ENCODE peak calls at places on chromosomes 6 and 20, in four cellular contexts. One of them, this sample, is unnamed.

GRCh38 chr6:82775361-82775760 is 290.3 kb downstream of the UBE3D start:
- DNase-seq in HepG2: no peak
- DNase-seq in HCT116: no peak
- DNase-seq in K562: no peak
- DNase-seq in this sample: no peak

GRCh38 chr6:125549202-125549884 is 200.1 kb upstream of the HEY2 start:
- DNase-seq in HepG2: no peak
- DNase-seq in HCT116: no peak
- DNase-seq in K562: no peak
- DNase-seq in this sample: no peak

GRCh38 chr20:51610111-51610510 is 67.6 kb upstream of the NFATC2 start:
- DNase-seq in HepG2: no peak
- DNase-seq in HCT116: no peak
- DNase-seq in K562: no peak
- DNase-seq in this sample: no peak

GRCh38 chr6:141562181-141562800 is 570.4 kb upstream of the GJE1 start:
- DNase-seq in HepG2: no peak
- DNase-seq in HCT116: no peak
- DNase-seq in K562: peak
- DNase-seq in this sample: no peak

GRCh38 chr20:44692932-44693476 is 22.2 kb upstream of the CCN5 start:
- DNase-seq in HepG2: peak
- DNase-seq in HCT116: peak
- DNase-seq in K562: no peak
- DNase-seq in this sample: peak

GRCh38 chr6:3370361-3371221 is 86.3 kb downstream of the SLC22A23 start:
- DNase-seq in HepG2: peak
- DNase-seq in HCT116: no peak
- DNase-seq in K562: no peak
- DNase-seq in this sample: no peak

GRCh38 chr20:24588725-24589340 is 119.4 kb downstream of the SYNDIG1 start:
- DNase-seq in HepG2: no peak
- DNase-seq in HCT116: no peak
- DNase-seq in K562: no peak
- DNase-seq in this sample: no peak

GRCh38 chr6:2197177-2197671 is 48.2 kb downstream of the GMDS start:
- DNase-seq in HepG2: no peak
- DNase-seq in HCT116: peak
- DNase-seq in K562: no peak
- DNase-seq in this sample: no peak

GRCh38 chr6:134630468-134631180 is 312.7 kb upstream of the SGK1 start:
- DNase-seq in HepG2: no peak
- DNase-seq in HCT116: no peak
- DNase-seq in K562: no peak
- DNase-seq in this sample: no peak

GRCh38 chr6:139743629-139744028 is 369.2 kb upstream of the CITED2 start:
- DNase-seq in HepG2: peak
- DNase-seq in HCT116: peak
- DNase-seq in K562: no peak
- DNase-seq in this sample: peak

GRCh38 chr6:121896363-121896762 is 460.9 kb downstream of the GJA1 start:
- DNase-seq in HepG2: no peak
- DNase-seq in HCT116: no peak
- DNase-seq in K562: no peak
- DNase-seq in this sample: no peak

GRCh38 chr20:33915726-33916331 is 77.9 kb upstream of the RALY start:
- DNase-seq in HepG2: peak
- DNase-seq in HCT116: peak
- DNase-seq in K562: peak
- DNase-seq in this sample: peak

GRCh38 chr20:18847226-18847625 is 33.6 kb downstream of the SCP2D1 start:
- DNase-seq in HepG2: no peak
- DNase-seq in HCT116: no peak
- DNase-seq in K562: no peak
- DNase-seq in this sample: no peak

GRCh38 chr6:167910007-167910406 is 83.3 kb downstream of the AFDN start:
- DNase-seq in HepG2: no peak
- DNase-seq in HCT116: no peak
- DNase-seq in K562: no peak
- DNase-seq in this sample: no peak

GRCh38 chr6:33633462-33634158 is 12.5 kb downstream of the ITPR3 start:
- DNase-seq in HepG2: no peak
- DNase-seq in HCT116: no peak
- DNase-seq in K562: peak
- DNase-seq in this sample: no peak

GRCh38 chr6:8888468-8888867 is 453.1 kb upstream of the SLC35B3 start:
- DNase-seq in HepG2: peak
- DNase-seq in HCT116: peak
- DNase-seq in K562: peak
- DNase-seq in this sample: no peak

GRCh38 chr6:52639493-52639892 is 31.4 kb upstream of the TMEM14A start:
- DNase-seq in HepG2: no peak
- DNase-seq in HCT116: no peak
- DNase-seq in K562: no peak
- DNase-seq in this sample: no peak

GRCh38 chr6:108874470-108875160 is 26.4 kb downstream of the ARMC2 start:
- DNase-seq in HepG2: no peak
- DNase-seq in HCT116: no peak
- DNase-seq in K562: no peak
- DNase-seq in this sample: no peak

GRCh38 chr20:40578961-40579360 is 110.1 kb downstream of the MAFB start:
- DNase-seq in HepG2: no peak
- DNase-seq in HCT116: no peak
- DNase-seq in K562: no peak
- DNase-seq in this sample: no peak

GRCh38 chr6:75563032-75563431 is 38.6 kb upstream of the SENP6 start:
- DNase-seq in HepG2: peak
- DNase-seq in HCT116: peak
- DNase-seq in K562: peak
- DNase-seq in this sample: no peak

GRCh38 chr6:21914121-21914973 is 320.8 kb downstream of the SOX4 start:
- DNase-seq in HepG2: no peak
- DNase-seq in HCT116: no peak
- DNase-seq in K562: peak
- DNase-seq in this sample: no peak

GRCh38 chr20:52192296-52193007 is 873 bp upstream of the ZFP64 start:
- DNase-seq in HepG2: peak
- DNase-seq in HCT116: peak
- DNase-seq in K562: peak
- DNase-seq in this sample: peak

GRCh38 chr6:132058975-132059374 is 107.8 kb upstream of the CCN2 start:
- DNase-seq in HepG2: no peak
- DNase-seq in HCT116: no peak
- DNase-seq in K562: no peak
- DNase-seq in this sample: no peak

GRCh38 chr6:151679081-151679480 is 128.4 kb upstream of the ESR1 start:
- DNase-seq in HepG2: no peak
- DNase-seq in HCT116: no peak
- DNase-seq in K562: peak
- DNase-seq in this sample: no peak

GRCh38 chr20:41798926-41799502 is 180.8 kb upstream of the CHD6 start:
- DNase-seq in HepG2: no peak
- DNase-seq in HCT116: no peak
- DNase-seq in K562: no peak
- DNase-seq in this sample: no peak

GRCh38 chr6:140062042-140063041 is 687.9 kb upstream of the CITED2 start:
- DNase-seq in HepG2: no peak
- DNase-seq in HCT116: no peak
- DNase-seq in K562: no peak
- DNase-seq in this sample: no peak

GRCh38 chr6:110625883-110626282 is 149.5 kb upstream of the SLC22A16 start:
- DNase-seq in HepG2: no peak
- DNase-seq in HCT116: no peak
- DNase-seq in K562: peak
- DNase-seq in this sample: no peak

GRCh38 chr20:35776513-35777101 is 4.8 kb downstream of the PHF20 start:
- DNase-seq in HepG2: no peak
- DNase-seq in HCT116: no peak
- DNase-seq in K562: peak
- DNase-seq in this sample: no peak

GRCh38 chr6:4388675-4389074 is 253.3 kb upstream of the ECI2 start:
- DNase-seq in HepG2: no peak
- DNase-seq in HCT116: no peak
- DNase-seq in K562: peak
- DNase-seq in this sample: no peak

GRCh38 chr20:57713505-57713903 is 3.7 kb upstream of the PMEPA1 start:
- DNase-seq in HepG2: no peak
- DNase-seq in HCT116: no peak
- DNase-seq in K562: no peak
- DNase-seq in this sample: no peak

GRCh38 chr6:6193221-6193745 is 127.2 kb downstream of the F13A1 start:
- DNase-seq in HepG2: no peak
- DNase-seq in HCT116: no peak
- DNase-seq in K562: no peak
- DNase-seq in this sample: no peak

GRCh38 chr6:95572098-95572497 is 5.2 kb upstream of the MANEA start:
- DNase-seq in HepG2: no peak
- DNase-seq in HCT116: no peak
- DNase-seq in K562: peak
- DNase-seq in this sample: no peak

GRCh38 chr6:169723200-169723909 is 945 bp downstream of the PHF10 start:
- DNase-seq in HepG2: peak
- DNase-seq in HCT116: no peak
- DNase-seq in K562: peak
- DNase-seq in this sample: no peak
- TF ChIP-seq REST in HepG2: no peak
- TF ChIP-seq REST in HCT116: no peak
- TF ChIP-seq REST in K562: no peak
- TF ChIP-seq REST in this sample: no peak

DNA sequence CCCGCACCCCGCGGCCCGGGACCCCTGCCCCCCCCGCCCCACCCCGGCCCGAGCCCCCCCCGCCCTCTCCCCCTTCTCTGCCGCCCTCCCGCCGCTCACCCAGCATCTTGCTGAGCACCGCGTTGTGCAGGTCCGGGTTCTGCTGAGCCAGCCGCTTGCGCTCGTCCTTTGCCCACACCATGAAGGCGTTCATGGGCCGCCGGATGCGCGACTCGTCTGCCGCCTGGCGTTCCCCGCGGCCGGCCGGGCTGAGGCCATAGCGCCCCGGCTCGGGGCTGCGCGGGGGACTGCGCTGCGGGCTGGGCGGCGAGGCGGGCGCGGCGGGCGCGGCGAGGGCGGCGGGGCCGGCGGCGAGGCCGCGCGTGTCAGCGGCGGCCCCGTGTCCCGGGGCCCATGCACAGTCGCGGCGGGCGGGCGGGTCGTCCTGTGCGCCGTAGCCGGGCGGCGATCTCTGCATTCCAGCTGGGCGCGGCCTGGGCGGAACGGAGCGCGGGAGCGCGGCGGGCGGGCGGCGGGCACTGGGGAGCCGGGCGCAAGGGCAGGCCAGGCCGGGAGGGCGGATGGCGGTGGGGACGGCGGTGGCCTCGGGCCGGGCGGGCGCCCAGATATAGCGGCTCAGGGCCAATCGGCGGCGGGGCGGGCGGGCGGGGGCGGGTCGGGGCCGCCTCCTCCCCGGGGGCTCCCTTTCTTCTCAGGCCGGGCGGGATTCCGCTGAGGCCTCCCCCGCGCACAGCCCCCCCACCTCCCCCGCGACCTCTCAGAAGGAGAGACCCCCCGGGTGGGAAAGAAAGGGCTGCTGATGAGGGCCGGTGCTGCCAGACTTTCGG is at the start of gene SOX18:
- DNase-seq in HepG2: no peak
- DNase-seq in HCT116: no peak
- DNase-seq in K562: peak
- DNase-seq in this sample: no peak
- TF ChIP-seq SIN3A in HepG2: peak
- TF ChIP-seq SIN3A in HCT116: no peak
- TF ChIP-seq SIN3A in K562: peak
- TF ChIP-seq SIN3A in this sample: no peak

DNA sequence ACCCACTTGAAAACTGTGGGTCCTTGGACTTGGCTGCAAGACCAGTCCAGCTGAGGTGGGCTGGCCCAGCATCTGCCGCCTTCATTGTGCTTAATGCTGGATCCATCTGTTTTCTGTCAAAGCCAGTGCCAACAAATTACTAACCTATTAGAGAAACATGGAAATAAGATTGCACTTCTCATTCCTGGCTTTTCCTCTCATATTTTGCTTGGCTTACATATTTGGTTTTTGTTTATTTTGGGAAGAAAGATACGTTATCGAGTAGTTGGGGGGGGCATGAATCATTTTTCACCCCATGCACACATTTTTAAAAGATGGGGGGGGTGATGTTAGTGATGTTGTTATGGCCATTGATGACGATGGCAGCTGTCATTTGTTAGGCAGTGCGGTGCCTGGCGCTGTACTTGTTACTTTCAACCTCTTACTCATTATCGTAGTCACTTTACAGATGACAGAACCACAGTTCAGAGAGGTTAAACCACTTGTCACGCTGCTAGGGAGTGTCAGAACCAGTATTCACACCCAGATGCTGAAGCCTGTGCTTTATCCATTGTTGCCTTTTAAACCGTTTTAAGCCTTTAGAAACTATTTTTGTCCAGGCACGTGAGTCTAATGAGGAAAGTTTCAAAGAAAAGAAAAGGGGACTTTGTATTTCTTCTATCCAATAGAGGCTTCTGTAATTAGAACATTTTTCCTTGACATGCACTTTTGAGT is 180.0 kb downstream of the TMEM242 start:
- DNase-seq in HepG2: no peak
- DNase-seq in HCT116: no peak
- DNase-seq in K562: no peak
- DNase-seq in this sample: no peak
- TF ChIP-seq TCF7L2 in HepG2: no peak
- TF ChIP-seq TCF7L2 in HCT116: no peak
- TF ChIP-seq TCF7L2 in K562: no peak
- TF ChIP-seq TCF7L2 in this sample: no peak

DNA sequence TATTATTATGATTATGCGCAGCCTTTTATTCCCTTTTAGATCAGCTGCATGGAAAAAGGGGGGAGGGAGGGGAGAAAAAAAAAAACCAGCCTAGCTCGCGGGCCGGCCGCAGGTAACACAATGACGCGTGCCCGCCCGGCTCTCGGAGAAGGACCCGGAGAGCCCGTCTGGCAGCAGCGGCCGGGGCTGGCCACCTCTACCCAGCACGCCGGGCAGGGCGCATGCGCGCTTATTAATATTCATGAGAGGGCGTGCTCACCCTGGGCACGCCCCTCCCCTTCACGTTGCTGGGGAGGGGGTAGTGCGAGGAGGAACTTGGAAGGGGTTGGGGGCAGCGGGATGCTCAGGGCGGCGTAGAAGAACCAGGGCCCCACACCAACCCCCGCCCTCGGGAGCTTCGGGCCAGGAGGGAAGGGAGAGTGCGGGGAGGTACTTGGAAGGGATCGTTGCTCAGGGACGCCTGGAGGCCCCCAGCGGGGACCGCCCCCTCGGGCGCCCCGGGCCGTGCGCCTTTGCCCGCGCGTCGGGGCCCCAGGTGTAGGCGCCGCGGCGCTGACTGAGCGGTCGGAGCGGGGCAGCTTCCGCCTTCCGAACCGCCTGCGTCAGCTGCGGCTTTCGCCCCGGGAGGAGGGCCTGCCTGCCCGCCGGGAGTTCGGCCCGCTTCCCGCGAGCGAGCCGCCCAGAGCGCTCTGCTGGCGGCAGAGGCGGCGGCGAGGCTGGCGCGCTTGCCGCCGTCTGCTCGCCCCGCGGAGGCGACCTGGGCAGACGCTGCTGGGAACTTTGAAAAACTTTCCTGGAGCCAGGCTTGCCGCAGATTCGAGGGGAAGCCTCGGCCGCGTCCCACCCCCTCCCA is at the start of gene JAG1:
- DNase-seq in HepG2: peak
- DNase-seq in HCT116: peak
- DNase-seq in K562: peak
- DNase-seq in this sample: peak
- TF ChIP-seq REST in HepG2: peak
- TF ChIP-seq REST in HCT116: no peak
- TF ChIP-seq REST in K562: no peak
- TF ChIP-seq REST in this sample: no peak

This sample was measured in Panc1.